ENCODE peak calls at places on chromosomes 12 and 14, in six cellular contexts. W is tibial artery, R is bronchial epithelial cell, Q is astrocyte of the spinal cord, A is HL-60, I is WERI-Rb-1. S is an unnamed sample.

GRCh38 chr14:89956294-89957009 is 725 bp downstream of the TDP1 start:
- DNase-seq in Q (peak; percentile 90), A (peak; percentile 81), R (peak; percentile 87), I (no peak), W (peak; percentile 78), S (peak; percentile 87)

GRCh38 chr12:53097564-53098353 is at the start of gene IGFBP6:
- DNase-seq in R (peak; percentile 29), W (peak; percentile 87), I (peak; percentile 54), A (peak; percentile 54), Q (peak; percentile 41), S (peak; percentile 24)

GRCh38 chr12:12081836-12082497 is 11.2 kb downstream of the BCL2L14 start:
- DNase-seq in W (no peak), A (no peak), Q (peak; percentile 55), R (peak; percentile 25), I (peak; percentile 30), S (peak; percentile 71)

GRCh38 chr12:112175361-112176155 is 50.2 kb downstream of the TRAFD1 start:
- DNase-seq in I (no peak), A (no peak), W (peak; percentile 35), Q (no peak), R (no peak), S (no peak)

GRCh38 chr14:101836131-101836530 is 74.6 kb downstream of the PPP2R5C start:
- DNase-seq in R (no peak), Q (peak; percentile 30), W (no peak), A (no peak), I (no peak), S (peak; percentile 35)

GRCh38 chr14:74671789-74672188 is 41.1 kb downstream of the AREL1 start:
- DNase-seq in W (no peak), R (peak; percentile 66), A (no peak), Q (peak; percentile 82), I (no peak), S (peak; percentile 81)

GRCh38 chr12:9699898-9700605 is 30.5 kb downstream of the CLEC2D start:
- DNase-seq in Q (no peak), R (peak; percentile 45), W (no peak), I (no peak), A (no peak), S (peak; percentile 33)

GRCh38 chr14:69483765-69484443 is 624 bp upstream of the PLEKHD1 start:
- DNase-seq in Q (peak; percentile 7), A (no peak), W (no peak), R (no peak), I (no peak), S (no peak)

GRCh38 chr12:122206111-122206881 is 2.8 kb downstream of the B3GNT4 start:
- DNase-seq in A (no peak), W (peak; percentile 64), R (no peak), Q (no peak), I (no peak), S (no peak)

GRCh38 chr12:48812389-48812788 is 5.9 kb upstream of the CACNB3 start:
- DNase-seq in Q (no peak), W (no peak), I (no peak), R (no peak), A (no peak), S (no peak)

GRCh38 chr12:55865327-55865726 is 22.6 kb upstream of the MMP19 start:
- DNase-seq in Q (no peak), A (no peak), R (no peak), I (no peak), W (no peak), S (no peak)

GRCh38 chr12:108457734-108458361 is 57.2 kb upstream of the FICD start:
- DNase-seq in R (no peak), Q (no peak), I (no peak), A (no peak), W (no peak), S (no peak)

GRCh38 chr12:120956579-120957360 is 21.6 kb upstream of the HNF1A start:
- DNase-seq in I (no peak), W (no peak), Q (no peak), R (no peak), A (no peak), S (no peak)

GRCh38 chr12:48994224-48995060 is 4.7 kb downstream of the DDN start:
- DNase-seq in R (no peak), I (no peak), Q (no peak), W (no peak), A (no peak), S (no peak)

GRCh38 chr14:57268161-57269067 is at the start of the genes AP5M1 and EXOC5:
- DNase-seq in W (peak; percentile 95), R (peak; percentile 83), A (peak; percentile 95), Q (peak; percentile 95), I (peak; percentile 95), S (peak; percentile 93)

GRCh38 chr12:53100466-53101151 is 2.7 kb upstream of the SOAT2 start:
- DNase-seq in R (no peak), W (peak; percentile 37), A (no peak), I (no peak), Q (no peak), S (no peak)

GRCh38 chr12:121549075-121549474 is 31.7 kb downstream of the KDM2B start:
- DNase-seq in I (no peak), R (no peak), A (no peak), W (no peak), Q (no peak), S (no peak)

GRCh38 chr14:76904100-76904739 is 78.0 kb downstream of the LRRC74A start:
- DNase-seq in R (peak; percentile 50), A (no peak), W (peak; percentile 91), Q (peak; percentile 82), I (no peak), S (peak; percentile 98)

GRCh38 chr12:66693901-66694513 is 15.1 kb upstream of the GRIP1 start:
- DNase-seq in Q (peak; percentile 76), R (peak; percentile 69), A (peak; percentile 60), W (no peak), I (peak; percentile 26), S (peak; percentile 79)

GRCh38 chr14:64654931-64655330 is 49.3 kb upstream of the PLEKHG3 start:
- DNase-seq in Q (peak; percentile 86), W (no peak), I (no peak), R (no peak), A (peak; percentile 37), S (no peak)

GRCh38 chr12:65986047-65986446 is 144.5 kb downstream of the LLPH start:
- DNase-seq in W (no peak), Q (no peak), A (no peak), I (no peak), R (no peak), S (peak; percentile 38)

GRCh38 chr14:34817768-34818167 is 57.4 kb downstream of the BAZ1A start:
- DNase-seq in Q (no peak), R (peak; percentile 29), I (no peak), A (no peak), W (no peak), S (no peak)

GRCh38 chr12:69405466-69405865 is 45.9 kb downstream of the YEATS4 start:
- DNase-seq in I (no peak), Q (peak; percentile 96), R (peak; percentile 98), W (peak; percentile 68), A (no peak), S (peak; percentile 97)

GRCh38 chr12:98085360-98085759 is 430.0 kb upstream of the TMPO start:
- DNase-seq in Q (peak; percentile 8), R (no peak), I (no peak), A (no peak), W (no peak), S (no peak)

GRCh38 chr12:1077036-1077803 is 86.2 kb downstream of the ERC1 start:
- DNase-seq in R (no peak), W (no peak), A (no peak), I (no peak), Q (no peak), S (no peak)

GRCh38 chr12:108833355-108833733 is 24.0 kb downstream of the SSH1 start:
- DNase-seq in I (no peak), R (peak; percentile 84), Q (peak; percentile 89), A (no peak), W (no peak), S (peak; percentile 91)

GRCh38 chr14:101945171-101945570 is 19.2 kb upstream of the DYNC1H1 start:
- DNase-seq in R (no peak), W (no peak), Q (no peak), A (no peak), I (no peak), S (no peak)

GRCh38 chr14:103137721-103138482 is 14.6 kb downstream of the TNFAIP2 start:
- DNase-seq in A (no peak), R (no peak), W (peak; percentile 60), Q (no peak), I (no peak), S (no peak)
- H3K4me3 ChIP-seq in A (no peak overlapping the region), R (no peak overlapping the region), W (no peak overlapping the region), Q (no peak overlapping the region), I (no peak overlapping the region), S (no peak overlapping the region)

GRCh38 chr12:14238224-14238792 is 127.2 kb upstream of the ATF7IP start:
- DNase-seq in A (no peak), Q (peak; percentile 57), W (no peak), I (no peak), R (peak; percentile 33), S (peak; percentile 67)

GRCh38 chr12:14240873-14241220 is 124.6 kb upstream of the ATF7IP start:
- DNase-seq in A (no peak), R (no peak), W (no peak), Q (no peak), I (no peak), S (no peak)

GRCh38 chr12:14243941-14244340 is 121.5 kb upstream of the ATF7IP start:
- DNase-seq in R (no peak), W (no peak), Q (no peak), A (no peak), I (no peak), S (no peak)

GRCh38 chr12:14239935-14240872 is 125.3 kb upstream of the ATF7IP start:
- DNase-seq in R (peak; percentile 58), Q (no peak), I (peak; percentile 83), W (no peak), A (peak; percentile 23), S (no peak)

GRCh38 chr12:14239350-14239934 is 126.0 kb upstream of the ATF7IP start:
- DNase-seq in A (peak; percentile 86), W (no peak), R (no peak), I (peak; percentile 19), Q (peak; percentile 24), S (peak; percentile 71)
- TF ChIP-seq CTCF in A (peak; percentile 3), W (no peak), R (no peak), I (no peak), Q (no peak), S (peak; percentile 7)

GRCh38 chr12:6376079-6376941 is 947 bp upstream of the SCNN1A start:
- DNase-seq in R (peak; percentile 57), I (no peak), A (peak; percentile 47), Q (peak; percentile 68), W (peak; percentile 79), S (peak; percentile 76)
- H3K4me3 ChIP-seq in R (peak overlapping the region; percentile 43), I (no peak overlapping the region), A (no peak overlapping the region), Q (no peak overlapping the region), W (no peak overlapping the region), S (no peak overlapping the region)

GRCh38 chr14:99531221-99532096 is 50.2 kb downstream of the CCNK start:
- DNase-seq in W (no peak), I (no peak), R (peak; percentile 21), A (no peak), Q (peak; percentile 89), S (peak; percentile 74)

GRCh38 chr14:99527427-99528076 is 46.3 kb downstream of the CCNK start:
- DNase-seq in R (no peak), Q (no peak), A (no peak), W (no peak), I (no peak), S (no peak)

GRCh38 chr14:99532310-99532709 is 51.1 kb downstream of the CCNK start:
- DNase-seq in A (no peak), W (no peak), R (no peak), Q (no peak), I (no peak), S (no peak)

GRCh38 chr14:99530407-99530806 is 49.2 kb downstream of the CCNK start:
- DNase-seq in W (no peak), R (no peak), Q (no peak), A (no peak), I (no peak), S (no peak)

GRCh38 chr14:99529899-99530298 is 48.7 kb downstream of the CCNK start:
- DNase-seq in W (no peak), R (no peak), Q (peak; percentile 15), A (no peak), I (no peak), S (peak; percentile 24)
- TF ChIP-seq CTCF in W (no peak), R (no peak), Q (no peak), A (no peak), I (peak; percentile 15), S (no peak)